ENCODE peak calls at places on chromosomes 6 and 20, in four cellular contexts. U is mammary epithelial cell, B is PC-3, V is sigmoid colon. T is an unnamed sample.
A peak's percentile ranks its signal among the peaks of the same experiment; 100 is the strongest.

GRCh38 chr20:4830696-4831095 is 109.0 kb downstream of the PRND start:
- DNase-seq in U (no peak), V (no peak), B (no peak), T (no peak)

GRCh38 chr6:107866606-107867301 is 42.6 kb upstream of the SCML4 start:
- DNase-seq in V (no peak), B (peak; percentile 42), U (peak; percentile 34), T (peak; percentile 46)

GRCh38 chr6:151289399-151290007 is 49.7 kb downstream of the AKAP12 start:
- DNase-seq in V (no peak), B (no peak), U (no peak), T (no peak)

GRCh38 chr20:48288930-48289507 is 503.7 kb upstream of the SULF2 start:
- DNase-seq in V (no peak), B (peak; percentile 25), U (no peak), T (peak; percentile 31)

GRCh38 chr20:51738877-51739447 is 29.2 kb downstream of the ATP9A start:
- DNase-seq in U (no peak), B (peak; percentile 77), V (no peak), T (peak; percentile 47)

GRCh38 chr6:152236370-152237097 is 400.6 kb downstream of the SYNE1 start:
- DNase-seq in B (no peak), V (no peak), U (no peak), T (no peak)

GRCh38 chr20:34512266-34512954 is 3.8 kb upstream of the DYNLRB1 start:
- DNase-seq in V (no peak), B (no peak), U (no peak), T (no peak)

GRCh38 chr6:37648465-37649330 is 49.0 kb downstream of the MDGA1 start:
- DNase-seq in U (no peak), V (no peak), B (no peak), T (peak; percentile 68)

GRCh38 chr6:82712826-82713225 is 349.2 kb downstream of the TPBG start:
- DNase-seq in U (no peak), V (no peak), B (peak; percentile 23), T (peak; percentile 16)

GRCh38 chr20:63641146-63641791 is 12.0 kb downstream of the STMN3 start:
- DNase-seq in B (peak; percentile 45), V (no peak), U (peak; percentile 29), T (peak; percentile 21)

GRCh38 chr6:130620338-130620781 is 206.8 kb upstream of the SMLR1 start:
- DNase-seq in U (peak; percentile 24), B (peak; percentile 41), V (no peak), T (no peak)

GRCh38 chr6:36863670-36864540 is 10.7 kb downstream of the PPIL1 start:
- DNase-seq in B (no peak), U (no peak), V (no peak), T (no peak)

GRCh38 chr6:88499845-88500699 is 333.9 kb upstream of the CNR1 start:
- DNase-seq in B (no peak), U (no peak), V (no peak), T (no peak)

GRCh38 chr6:135306740-135307420 is 125.8 kb downstream of the MYB start:
- DNase-seq in V (no peak), B (no peak), U (no peak), T (no peak)

GRCh38 chr20:881051-881820 is 34.9 kb downstream of the ANGPT4 start:
- DNase-seq in B (peak; percentile 72), V (no peak), U (peak; percentile 83), T (peak; percentile 83)

DNA sequence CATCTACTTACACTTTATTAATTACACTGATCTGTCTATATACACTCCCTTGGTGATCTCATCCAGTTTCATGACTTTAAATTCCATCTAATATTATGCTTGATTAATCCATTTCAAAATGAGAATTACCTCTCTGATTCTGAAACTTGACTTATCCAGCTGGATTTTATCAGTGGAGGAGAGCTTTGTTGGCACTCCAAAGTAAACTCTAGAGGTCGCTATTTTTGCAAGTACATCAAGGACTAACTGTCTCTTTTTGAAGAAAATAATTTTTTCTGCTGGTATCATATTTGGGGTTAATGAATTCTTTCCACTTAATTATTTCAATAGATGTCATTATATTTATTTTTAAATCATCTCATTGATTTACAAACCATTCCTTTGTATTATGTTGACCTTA is 630.3 kb upstream of the MAN1A1 start:
- DNase-seq in U (no peak), V (no peak), B (peak; percentile 41), T (peak; percentile 48)
- TF ChIP-seq CTCF in U (peak; percentile 56), V (no peak), B (peak; percentile 69), T (peak; percentile 41)

GRCh38 chr6:50824505-50824904 is 5.8 kb downstream of the TFAP2B start:
- DNase-seq in B (no peak), V (no peak), U (no peak), T (no peak)
- H3K27me3 ChIP-seq in B (peaks cover 40% of the 10 kb centered on the region), V (peaks cover 100% of the 10 kb centered on the region), U (peaks cover 75% of the 10 kb centered on the region), T (peaks cover 68% of the 10 kb centered on the region)

DNA sequence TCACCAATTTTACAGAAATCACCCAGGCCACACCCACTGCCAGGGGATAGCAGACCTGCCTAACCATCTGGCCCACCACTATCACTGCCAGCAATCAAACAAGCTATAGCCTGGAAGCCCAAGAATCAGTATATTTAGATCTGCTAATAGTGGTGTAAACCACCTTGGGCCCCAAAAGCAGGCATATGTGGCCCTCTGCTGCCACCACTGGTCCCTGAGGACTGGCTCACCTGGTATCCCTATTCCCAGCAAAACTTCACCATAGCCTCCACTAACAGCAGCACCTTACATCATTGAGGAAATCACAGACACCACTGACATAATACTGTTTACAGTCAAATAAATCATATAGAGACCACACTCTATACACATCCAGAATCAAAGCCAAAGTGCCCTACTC is 880.4 kb upstream of the MAN1A1 start:
- DNase-seq in V (no peak), B (peak; percentile 12), U (no peak), T (peak; percentile 28)
- TF ChIP-seq CTCF in V (no peak), B (peak; percentile 37), U (peak; percentile 7), T (peak; percentile 49)

GRCh38 chr6:25051083-25051482 is 115.3 kb upstream of the RIPOR2 start:
- DNase-seq in V (no peak), U (no peak), B (no peak), T (no peak)
- H3K27me3 ChIP-seq in V (no peaks in the 10 kb centered on the region), U (no peaks in the 10 kb centered on the region), B (no peaks in the 10 kb centered on the region), T (no peaks in the 10 kb centered on the region)

DNA sequence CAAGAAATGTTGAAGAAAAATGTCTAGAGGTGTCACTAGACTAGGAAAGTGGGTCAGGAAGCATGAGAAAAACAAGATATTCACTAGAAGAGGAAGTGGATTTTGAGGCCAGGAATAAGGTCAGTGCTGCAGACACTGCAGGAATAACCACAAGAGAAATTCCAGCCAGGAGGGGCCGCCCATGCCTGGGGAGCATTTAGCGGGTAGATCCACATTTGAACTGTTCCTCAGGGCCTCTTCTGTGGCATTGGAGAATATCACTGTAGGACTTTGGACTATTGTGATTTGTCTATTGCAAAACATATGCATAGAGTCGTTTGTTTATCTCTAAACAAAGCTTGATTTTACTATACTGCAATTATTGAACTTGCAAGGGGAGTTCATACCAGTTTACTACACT is 49.6 kb upstream of the CCDC28A start:
- DNase-seq in U (no peak), V (no peak), B (no peak), T (no peak)
- TF ChIP-seq CTCF in U (no peak), V (no peak), B (no peak), T (no peak)

GRCh38 chr20:56626367-56627121 is 2.6 kb upstream of the TFAP2C start:
- DNase-seq in U (no peak), V (peak; percentile 63), B (no peak), T (peak; percentile 44)

GRCh38 chr20:56624786-56625681 is 4.1 kb upstream of the TFAP2C start:
- DNase-seq in U (no peak), B (no peak), V (no peak), T (no peak)

GRCh38 chr20:56627122-56628014 is 1.7 kb upstream of the TFAP2C start:
- DNase-seq in V (no peak), U (no peak), B (no peak), T (no peak)

GRCh38 chr20:56628015-56628872 is 862 bp upstream of the TFAP2C start:
- DNase-seq in U (no peak), B (peak; percentile 45), V (peak; percentile 64), T (no peak)

GRCh38 chr20:56625837-56626236 is 3.3 kb upstream of the TFAP2C start:
- DNase-seq in B (no peak), U (no peak), V (no peak), T (no peak)
- H3K27me3 ChIP-seq in B (no peaks in the 10 kb centered on the region), U (peaks cover 2% of the 10 kb centered on the region), V (peaks cover 71% of the 10 kb centered on the region), T (peaks cover 10% of the 10 kb centered on the region)

GRCh38 chr6:168736039-168736438 is 295.1 kb downstream of the SMOC2 start:
- DNase-seq in V (no peak), U (no peak), B (no peak), T (no peak)
- TF ChIP-seq CTCF in V (no peak), U (no peak), B (no peak), T (no peak)

GRCh38 chr20:59749293-59749680 is 144.9 kb downstream of the PHACTR3 start:
- DNase-seq in V (no peak), B (peak; percentile 6), U (peak; percentile 9), T (no peak)
- H3K27me3 ChIP-seq in V (no peaks in the 10 kb centered on the region), B (peaks cover 84% of the 10 kb centered on the region), U (peaks cover 7% of the 10 kb centered on the region), T (no peaks in the 10 kb centered on the region)

T was measured in bronchial epithelial cell.